ENCODE peak calls at places on chromosomes 6 and 20, in eight cellular contexts. O is esophagus muscularis mucosa, H is sigmoid colon, D is breast epithelium, B is H1, J is transverse colon, Q is vagina, N is Panc1. X is an unnamed sample.

GRCh38 chr6:119436583-119436982 is 87.0 kb upstream of the MAN1A1 start:
- DNase-seq in O (no peak), H (no peak), D (no peak), B (no peak), J (no peak), Q (no peak), N (no peak), X (no peak)

GRCh38 chr6:33731751-33732282 is 14.9 kb downstream of the IP6K3 start:
- DNase-seq in O (no peak), H (no peak), D (peak; percentile 70), B (no peak), J (no peak), Q (no peak), N (no peak), X (no peak)

GRCh38 chr20:57671072-57671391 is 38.8 kb downstream of the PMEPA1 start:
- DNase-seq in O (no peak), H (no peak), D (no peak), B (no peak), J (no peak), Q (no peak), N (no peak), X (no peak)

GRCh38 chr6:77313595-77313994 is 149.7 kb downstream of the HTR1B start:
- DNase-seq in O (no peak), H (no peak), D (no peak), B (no peak), J (no peak), Q (no peak), N (no peak), X (no peak)

GRCh38 chr6:121597654-121598053 is 162.2 kb downstream of the GJA1 start:
- DNase-seq in O (no peak), H (no peak), D (no peak), B (no peak), J (no peak), Q (no peak), N (no peak), X (no peak)

GRCh38 chr6:135097172-135097571 is 42.5 kb upstream of the HBS1L start:
- DNase-seq in O (no peak), H (no peak), D (no peak), B (no peak), J (no peak), Q (no peak), N (no peak), X (no peak)

GRCh38 chr20:34525709-34526416 is 9.6 kb downstream of the DYNLRB1 start:
- DNase-seq in O (peak; percentile 95), H (peak; percentile 95), D (peak; percentile 92), B (no peak), J (peak; percentile 90), Q (peak; percentile 93), N (peak; percentile 99), X (peak; percentile 10)

GRCh38 chr20:58577139-58577806 is 62.1 kb upstream of the APCDD1L start:
- DNase-seq in O (no peak), H (peak; percentile 54), D (peak; percentile 42), B (no peak), J (no peak), Q (no peak), N (no peak), X (no peak)

GRCh38 chr6:66599541-66599940 is 892.5 kb upstream of the EYS start:
- DNase-seq in O (no peak), H (no peak), D (no peak), B (no peak), J (no peak), Q (no peak), N (no peak), X (no peak)

GRCh38 chr6:40386200-40386599 is 201.0 kb downstream of the LRFN2 start:
- DNase-seq in O (peak; percentile 50), H (no peak), D (no peak), B (no peak), J (no peak), Q (no peak), N (no peak), X (no peak)

GRCh38 chr20:63418617-63419016 is 53.8 kb downstream of the KCNQ2 start:
- DNase-seq in O (no peak), H (no peak), D (no peak), B (no peak), J (no peak), Q (no peak), N (no peak), X (no peak)

GRCh38 chr20:44810391-44811149 is at the start of gene RIMS4:
- DNase-seq in O (no peak), H (no peak), D (peak; percentile 36), B (peak; percentile 66), J (no peak), Q (no peak), N (no peak), X (no peak)

GRCh38 chr6:53174996-53175395 is 26.4 kb upstream of the GCM1 start:
- DNase-seq in O (no peak), H (no peak), D (no peak), B (no peak), J (no peak), Q (no peak), N (no peak), X (no peak)

GRCh38 chr20:48657426-48658197 is 170.2 kb downstream of the PREX1 start:
- DNase-seq in O (no peak), H (peak; percentile 83), D (peak; percentile 69), B (peak; percentile 75), J (peak; percentile 67), Q (no peak), N (peak; percentile 70), X (peak; percentile 75)

GRCh38 chr6:98845201-98846020 is 11.0 kb downstream of the POU3F2 start:
- DNase-seq in O (peak; percentile 93), H (peak; percentile 82), D (no peak), B (peak; percentile 95), J (peak; percentile 70), Q (no peak), N (peak; percentile 46), X (peak; percentile 62)
- H3K27ac ChIP-seq in O (no peak overlapping the region), H (no peak overlapping the region), D (no peak overlapping the region), B (no peak overlapping the region), J (no peak overlapping the region), Q (no peak overlapping the region), N (no peak overlapping the region), X (no peak overlapping the region)

DNA sequence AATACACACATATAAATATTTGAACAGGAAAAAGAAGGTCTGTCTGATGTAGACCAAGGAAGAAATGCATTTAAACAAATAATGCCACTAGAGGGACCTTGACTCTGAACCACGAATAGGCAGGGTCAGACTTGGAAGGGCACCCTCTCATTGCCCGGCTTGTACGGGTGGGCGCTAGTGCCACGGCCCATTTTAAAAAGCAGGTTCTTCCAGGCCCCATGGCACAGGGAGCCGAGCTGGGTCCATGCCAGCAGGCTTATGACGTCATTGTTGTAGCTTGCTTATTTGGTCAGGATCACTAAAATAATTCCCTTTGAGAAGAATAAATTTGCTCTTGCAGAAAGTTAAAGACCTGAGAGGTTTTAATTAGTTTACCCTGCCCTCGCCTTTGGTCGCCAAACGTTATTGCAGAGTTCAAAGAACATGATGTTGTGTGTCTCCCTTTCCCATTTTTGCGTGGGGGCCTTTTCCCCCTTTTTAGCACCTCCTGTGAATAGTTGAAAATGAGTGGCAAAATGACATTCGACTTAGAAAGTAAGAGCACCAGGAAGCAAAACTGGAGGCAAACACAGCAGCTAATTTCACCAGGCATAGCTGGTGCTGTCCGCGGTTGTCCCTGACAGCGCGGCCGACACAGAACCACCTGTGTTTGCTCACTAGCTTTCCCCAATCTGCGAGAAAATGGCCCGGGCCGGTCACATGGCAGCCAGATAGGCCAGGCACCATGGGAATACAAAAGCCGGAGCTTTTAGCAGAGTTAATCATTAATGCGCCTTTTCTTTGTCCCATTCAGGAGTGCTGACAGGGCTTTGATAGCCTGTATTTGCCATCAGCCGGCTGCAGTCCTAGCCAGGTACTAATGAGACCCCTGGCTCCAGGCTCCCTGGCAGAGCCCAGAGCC is 93.8 kb downstream of the FOXA2 start:
- DNase-seq in O (peak; percentile 72), H (peak; percentile 50), D (no peak), B (peak; percentile 58), J (peak; percentile 83), Q (peak; percentile 27), N (no peak), X (no peak)
- TF ChIP-seq POLR2AphosphoS5 in O (no peak), H (no peak), D (no peak), B (no peak), J (peak; percentile 38), Q (no peak), N (no peak), X (no peak)

GRCh38 chr6:13682346-13682745 is 29.3 kb downstream of the RANBP9 start:
- DNase-seq in O (no peak), H (no peak), D (no peak), B (no peak), J (no peak), Q (no peak), N (no peak), X (no peak)

GRCh38 chr6:13681305-13682061 is 30.2 kb downstream of the RANBP9 start:
- DNase-seq in O (no peak), H (no peak), D (no peak), B (no peak), J (no peak), Q (no peak), N (no peak), X (peak; percentile 13)

GRCh38 chr6:13680448-13680968 is 31.1 kb downstream of the RANBP9 start:
- DNase-seq in O (no peak), H (no peak), D (no peak), B (no peak), J (no peak), Q (no peak), N (no peak), X (no peak)

GRCh38 chr6:13679996-13680395 is 31.6 kb downstream of the RANBP9 start:
- DNase-seq in O (no peak), H (no peak), D (no peak), B (no peak), J (no peak), Q (no peak), N (no peak), X (no peak)

DNA sequence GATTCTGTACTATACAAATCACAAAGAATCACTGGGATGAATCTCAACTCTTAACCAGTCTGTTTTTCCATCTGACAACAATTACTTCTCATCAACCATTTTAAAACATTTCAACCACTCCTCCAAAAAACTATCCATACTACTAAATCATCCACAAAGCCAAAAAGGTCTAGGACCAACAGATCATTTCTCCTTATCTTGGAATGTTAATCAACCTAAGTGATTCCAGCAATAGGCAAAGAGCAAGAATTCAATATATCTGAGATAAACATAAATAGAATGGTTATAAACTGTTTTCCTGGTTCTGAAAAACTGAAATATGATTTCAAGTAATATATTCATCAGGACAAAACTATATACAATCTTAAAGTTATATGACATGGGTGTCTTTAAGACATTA is 28.6 kb downstream of the RANBP9 start:
- DNase-seq in O (no peak), H (no peak), D (no peak), B (no peak), J (no peak), Q (no peak), N (no peak), X (no peak)
- H3K27ac ChIP-seq in O (no peak overlapping the region), H (no peak overlapping the region), D (no peak overlapping the region), B (no peak overlapping the region), J (no peak overlapping the region), Q (no peak overlapping the region), N (no peak overlapping the region), X (no peak overlapping the region)

DNA sequence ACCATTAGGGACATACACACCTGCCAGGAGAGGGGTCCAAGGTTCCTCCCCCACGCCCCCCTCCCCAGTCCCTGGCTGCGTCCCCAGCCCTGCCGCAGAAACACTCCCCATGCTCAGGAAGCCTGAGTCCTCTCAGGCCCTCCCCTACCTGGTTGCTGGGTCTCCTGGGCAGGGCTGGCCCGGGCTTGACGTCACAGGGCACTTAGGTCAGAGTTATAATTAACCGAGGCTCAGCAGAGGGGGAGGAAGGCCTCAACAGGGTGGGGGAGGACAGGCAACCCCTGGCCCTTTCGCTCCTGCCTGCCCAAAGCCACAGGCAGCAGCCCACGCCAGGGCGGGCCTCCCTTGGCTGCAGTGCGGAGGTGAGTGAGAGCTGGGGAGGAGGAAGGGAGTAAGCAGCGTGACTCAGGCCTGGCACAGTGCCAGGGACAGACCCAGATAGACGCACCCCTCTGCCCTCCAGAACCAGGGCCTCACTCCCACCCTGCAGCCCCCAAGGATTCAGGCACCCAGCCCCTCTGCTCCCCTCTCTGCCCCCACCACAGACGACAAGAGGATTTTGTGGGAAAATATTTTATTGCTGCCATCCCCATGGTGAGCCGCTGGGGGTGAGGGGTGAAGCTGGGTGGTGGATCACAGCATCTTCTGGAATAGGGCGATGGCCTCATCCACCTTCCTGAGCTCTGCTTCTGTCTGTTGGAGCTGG is at the start of gene VWA7:
- DNase-seq in O (no peak), H (no peak), D (peak; percentile 65), B (peak; percentile 63), J (peak; percentile 87), Q (no peak), N (no peak), X (peak; percentile 90)
- TF ChIP-seq POLR2AphosphoS5 in O (peak; percentile 22), H (peak; percentile 22), D (no peak), B (peak; percentile 25), J (peak; percentile 61), Q (peak; percentile 64), N (peak; percentile 87), X (peak; percentile 82)

X was measured in HL-60.